ENCODE peak calls at places on chromosomes 1 and 21, in six cellular contexts. One of them, this sample, is unnamed.
A peak's percentile ranks its signal among the peaks of the same experiment; 100 is the strongest.

GRCh38 chr1:113912594-113913311 is 7.6 kb downstream of the DCLRE1B start:
- DNase-seq in AG04450: peak; percentile 69
- DNase-seq in glutamatergic neuron: peak; percentile 23
- DNase-seq in CD8-positive, alpha-beta T cell: no peak
- DNase-seq in OCI-LY7: no peak
- DNase-seq in uterus: peak; percentile 24
- DNase-seq in this sample: no peak

GRCh38 chr1:25774206-25774804 is 25.7 kb upstream of the SELENON start:
- DNase-seq in uterus: no peak
- DNase-seq in OCI-LY7: no peak
- DNase-seq in AG04450: no peak
- DNase-seq in CD8-positive, alpha-beta T cell: no peak
- DNase-seq in glutamatergic neuron: no peak
- DNase-seq in this sample: no peak

GRCh38 chr1:40462956-40463590 is 12.8 kb downstream of the ZFP69B start:
- DNase-seq in CD8-positive, alpha-beta T cell: no peak
- DNase-seq in AG04450: no peak
- DNase-seq in glutamatergic neuron: no peak
- DNase-seq in OCI-LY7: peak; percentile 13
- DNase-seq in uterus: no peak
- DNase-seq in this sample: no peak

GRCh38 chr1:222974496-222974895 is 159.7 kb downstream of the DISP1 start:
- DNase-seq in AG04450: peak; percentile 51
- DNase-seq in OCI-LY7: no peak
- DNase-seq in glutamatergic neuron: no peak
- DNase-seq in CD8-positive, alpha-beta T cell: no peak
- DNase-seq in uterus: no peak
- DNase-seq in this sample: no peak

GRCh38 chr1:43232071-43232470 is 37.7 kb upstream of the TMEM125 start:
- DNase-seq in uterus: no peak
- DNase-seq in OCI-LY7: no peak
- DNase-seq in glutamatergic neuron: no peak
- DNase-seq in CD8-positive, alpha-beta T cell: no peak
- DNase-seq in AG04450: peak; percentile 36
- DNase-seq in this sample: no peak

GRCh38 chr1:179728266-179728665 is 14.8 kb upstream of the FAM163A start:
- DNase-seq in CD8-positive, alpha-beta T cell: no peak
- DNase-seq in AG04450: no peak
- DNase-seq in glutamatergic neuron: no peak
- DNase-seq in uterus: no peak
- DNase-seq in OCI-LY7: no peak
- DNase-seq in this sample: no peak

GRCh38 chr1:30171956-30172694 is 551.3 kb downstream of the MATN1 start:
- DNase-seq in OCI-LY7: no peak
- DNase-seq in uterus: no peak
- DNase-seq in CD8-positive, alpha-beta T cell: no peak
- DNase-seq in glutamatergic neuron: peak; percentile 74
- DNase-seq in AG04450: no peak
- DNase-seq in this sample: no peak

GRCh38 chr1:8133657-8134430 is 107.7 kb upstream of the ERRFI1 start:
- DNase-seq in glutamatergic neuron: no peak
- DNase-seq in uterus: peak; percentile 82
- DNase-seq in CD8-positive, alpha-beta T cell: no peak
- DNase-seq in AG04450: peak; percentile 82
- DNase-seq in OCI-LY7: no peak
- DNase-seq in this sample: no peak

GRCh38 chr21:31922881-31923280 is 50.1 kb downstream of the HUNK start:
- DNase-seq in glutamatergic neuron: no peak
- DNase-seq in uterus: no peak
- DNase-seq in AG04450: no peak
- DNase-seq in CD8-positive, alpha-beta T cell: no peak
- DNase-seq in OCI-LY7: no peak
- DNase-seq in this sample: no peak

DNA sequence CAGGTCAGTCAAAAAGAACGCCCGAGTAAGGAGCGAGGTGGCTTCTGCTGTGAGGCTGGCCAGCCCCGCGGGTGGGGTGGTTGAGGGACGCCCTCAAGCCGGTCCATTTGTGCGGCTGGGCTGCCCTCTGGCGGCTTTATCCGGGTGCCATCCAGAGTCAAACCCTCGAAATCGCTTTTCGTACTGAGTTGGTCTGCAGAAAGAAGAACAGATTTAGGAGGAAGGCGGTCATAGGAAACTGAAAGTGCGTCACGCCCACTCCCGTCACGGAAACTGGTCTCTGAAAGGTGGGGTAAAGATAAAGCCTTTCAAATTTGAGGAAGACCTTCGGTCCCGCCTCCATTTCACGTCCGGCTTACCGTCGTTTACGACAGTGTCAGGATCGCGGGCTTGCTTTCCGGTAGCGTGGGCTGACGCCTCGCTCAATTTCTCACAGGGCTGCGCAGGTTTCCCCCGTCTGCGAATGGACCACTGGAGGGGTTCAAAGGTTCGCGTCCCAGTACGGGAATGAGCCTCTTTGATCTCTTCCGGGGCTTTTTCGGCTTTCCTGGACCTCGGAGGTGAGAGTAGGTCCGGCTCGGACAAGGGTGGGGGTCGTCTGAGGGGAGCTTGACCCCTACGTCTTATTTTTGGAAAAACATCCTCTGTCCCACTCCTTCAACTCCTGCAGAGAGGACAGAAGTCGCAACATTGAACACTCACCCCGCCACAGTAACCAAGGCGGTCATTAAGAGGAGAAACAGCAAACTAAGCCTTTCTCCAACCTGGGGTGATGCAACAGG is at the start of gene HAX1:
- DNase-seq in glutamatergic neuron: peak; percentile 89
- DNase-seq in OCI-LY7: peak; percentile 98
- DNase-seq in CD8-positive, alpha-beta T cell: peak; percentile 92
- DNase-seq in AG04450: peak; percentile 89
- DNase-seq in uterus: peak; percentile 96
- DNase-seq in this sample: peak; percentile 93
- TF ChIP-seq CTCF in glutamatergic neuron: peak; percentile 63
- TF ChIP-seq CTCF in OCI-LY7: peak; percentile 94
- TF ChIP-seq CTCF in CD8-positive, alpha-beta T cell: peak; percentile 75
- TF ChIP-seq CTCF in AG04450: peak; percentile 82
- TF ChIP-seq CTCF in uterus: peak; percentile 86
- TF ChIP-seq CTCF in this sample: peak; percentile 79

GRCh38 chr1:28646040-28646439 is 2.4 kb upstream of the RNU11 start:
- DNase-seq in CD8-positive, alpha-beta T cell: no peak
- DNase-seq in glutamatergic neuron: no peak
- DNase-seq in AG04450: peak; percentile 55
- DNase-seq in OCI-LY7: no peak
- DNase-seq in uterus: no peak
- DNase-seq in this sample: no peak

GRCh38 chr1:28640766-28641165 is 2.1 kb downstream of the TAF12 start:
- DNase-seq in CD8-positive, alpha-beta T cell: no peak
- DNase-seq in glutamatergic neuron: no peak
- DNase-seq in uterus: no peak
- DNase-seq in AG04450: no peak
- DNase-seq in OCI-LY7: peak; percentile 66
- DNase-seq in this sample: no peak

GRCh38 chr1:28648493-28649238 is at the start of gene RNU11:
- DNase-seq in OCI-LY7: peak; percentile 98
- DNase-seq in CD8-positive, alpha-beta T cell: peak; percentile 78
- DNase-seq in glutamatergic neuron: peak; percentile 79
- DNase-seq in AG04450: peak; percentile 98
- DNase-seq in uterus: peak; percentile 83
- DNase-seq in this sample: peak; percentile 76

GRCh38 chr1:28642056-28642846 is 616 bp downstream of the TAF12 start:
- DNase-seq in uterus: no peak
- DNase-seq in CD8-positive, alpha-beta T cell: no peak
- DNase-seq in AG04450: no peak
- DNase-seq in glutamatergic neuron: no peak
- DNase-seq in OCI-LY7: peak; percentile 41
- DNase-seq in this sample: peak; percentile 40

GRCh38 chr1:28642847-28643635 is at the start of gene TAF12:
- DNase-seq in OCI-LY7: peak; percentile 98
- DNase-seq in uterus: peak; percentile 94
- DNase-seq in CD8-positive, alpha-beta T cell: peak; percentile 91
- DNase-seq in AG04450: peak; percentile 86
- DNase-seq in glutamatergic neuron: peak; percentile 92
- DNase-seq in this sample: peak; percentile 89
- TF ChIP-seq CTCF in OCI-LY7: peak; percentile 72
- TF ChIP-seq CTCF in uterus: peak; percentile 70
- TF ChIP-seq CTCF in CD8-positive, alpha-beta T cell: peak; percentile 32
- TF ChIP-seq CTCF in AG04450: peak; percentile 30
- TF ChIP-seq CTCF in glutamatergic neuron: peak; percentile 40
- TF ChIP-seq CTCF in this sample: peak; percentile 56

GRCh38 chr1:164780111-164780510 is 221.1 kb downstream of the PBX1 start:
- DNase-seq in AG04450: no peak
- DNase-seq in glutamatergic neuron: no peak
- DNase-seq in CD8-positive, alpha-beta T cell: no peak
- DNase-seq in uterus: no peak
- DNase-seq in OCI-LY7: no peak
- DNase-seq in this sample: no peak

GRCh38 chr1:164780863-164781262 is 221.9 kb downstream of the PBX1 start:
- DNase-seq in AG04450: peak; percentile 55
- DNase-seq in CD8-positive, alpha-beta T cell: no peak
- DNase-seq in OCI-LY7: no peak
- DNase-seq in uterus: no peak
- DNase-seq in glutamatergic neuron: no peak
- DNase-seq in this sample: no peak

GRCh38 chr1:164781980-164782379 is 223.0 kb downstream of the PBX1 start:
- DNase-seq in CD8-positive, alpha-beta T cell: no peak
- DNase-seq in glutamatergic neuron: no peak
- DNase-seq in OCI-LY7: no peak
- DNase-seq in uterus: no peak
- DNase-seq in AG04450: no peak
- DNase-seq in this sample: no peak

GRCh38 chr1:164777518-164777917 is 218.5 kb downstream of the PBX1 start:
- DNase-seq in CD8-positive, alpha-beta T cell: no peak
- DNase-seq in uterus: no peak
- DNase-seq in glutamatergic neuron: no peak
- DNase-seq in OCI-LY7: no peak
- DNase-seq in AG04450: no peak
- DNase-seq in this sample: no peak

DNA sequence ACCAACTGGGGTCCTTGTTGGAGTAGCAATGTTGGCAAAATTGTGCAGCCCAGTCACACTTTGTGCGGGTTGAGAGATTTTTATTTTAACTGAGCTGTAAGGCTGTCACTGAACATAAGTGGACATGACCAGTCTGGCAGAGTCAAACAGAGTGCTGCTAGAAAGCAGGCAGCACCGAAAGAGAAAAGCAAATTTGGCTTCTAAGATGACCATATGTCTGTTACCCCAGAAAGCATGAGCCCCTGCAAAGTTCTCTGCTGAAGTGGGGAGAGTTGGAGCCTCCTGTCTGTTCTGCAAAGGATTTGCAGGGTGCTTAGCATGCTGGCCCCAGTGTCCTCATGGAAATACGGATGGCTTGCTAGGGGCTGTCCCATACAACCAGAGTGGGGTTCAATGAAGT is 220.4 kb downstream of the PBX1 start:
- DNase-seq in AG04450: no peak
- DNase-seq in OCI-LY7: no peak
- DNase-seq in glutamatergic neuron: no peak
- DNase-seq in CD8-positive, alpha-beta T cell: no peak
- DNase-seq in uterus: no peak
- DNase-seq in this sample: no peak
- TF ChIP-seq CTCF in AG04450: no peak
- TF ChIP-seq CTCF in OCI-LY7: no peak
- TF ChIP-seq CTCF in glutamatergic neuron: no peak
- TF ChIP-seq CTCF in CD8-positive, alpha-beta T cell: no peak
- TF ChIP-seq CTCF in uterus: no peak
- TF ChIP-seq CTCF in this sample: no peak

GRCh38 chr21:18041012-18041411 is 203.6 kb upstream of the CHODL start:
- DNase-seq in AG04450: no peak
- DNase-seq in OCI-LY7: peak; percentile 20
- DNase-seq in uterus: no peak
- DNase-seq in CD8-positive, alpha-beta T cell: no peak
- DNase-seq in glutamatergic neuron: no peak
- DNase-seq in this sample: no peak
- TF ChIP-seq CTCF in AG04450: no peak
- TF ChIP-seq CTCF in OCI-LY7: peak; percentile 80
- TF ChIP-seq CTCF in uterus: peak; percentile 17
- TF ChIP-seq CTCF in CD8-positive, alpha-beta T cell: no peak
- TF ChIP-seq CTCF in glutamatergic neuron: no peak
- TF ChIP-seq CTCF in this sample: peak; percentile 14